ENCODE peak calls at places on chromosomes 3 and 15, in seven cellular contexts. H is psoas muscle, L is colonic mucosa, N is WERI-Rb-1, G is hepatocyte, V is GM06990, K is esophagus squamous epithelium. P is an unnamed sample.
A peak's percentile ranks its signal among the peaks of the same experiment; 100 is the strongest.

GRCh38 chr3:105791919-105792786 is 76.7 kb downstream of the CBLB start:
- DNase-seq in G (peak; percentile 32), L (peak; percentile 27), K (peak; percentile 10), N (no peak), V (no peak), H (peak; percentile 83), P (peak; percentile 98)

GRCh38 chr15:84772467-84772866 is 24.1 kb downstream of the ZNF592 start:
- DNase-seq in K (no peak), N (no peak), H (no peak), V (no peak), L (no peak), G (no peak), P (no peak)

GRCh38 chr3:46981932-46982471 is 2.5 kb downstream of the NBEAL2 start:
- DNase-seq in L (peak; percentile 73), N (no peak), H (peak; percentile 53), G (peak; percentile 62), V (no peak), K (no peak), P (no peak)

GRCh38 chr3:128726691-128727031 is 678 bp downstream of the RAB7A start:
- DNase-seq in N (no peak), K (peak; percentile 21), L (peak; percentile 80), H (peak; percentile 72), G (peak; percentile 87), V (peak; percentile 47), P (no peak)

GRCh38 chr15:67101981-67102929 is 36.9 kb downstream of the SMAD3 start:
- DNase-seq in L (no peak), G (no peak), V (peak; percentile 80), N (no peak), K (no peak), H (no peak), P (no peak)

GRCh38 chr3:65493371-65493882 is 545.3 kb downstream of the MAGI1 start:
- DNase-seq in N (no peak), V (no peak), G (no peak), K (no peak), H (no peak), L (no peak), P (no peak)

GRCh38 chr3:64971584-64971983 is 283.8 kb upstream of the ADAMTS9 start:
- DNase-seq in V (no peak), K (no peak), H (no peak), L (no peak), G (no peak), N (no peak), P (no peak)

GRCh38 chr3:21551019-21551418 is 200.0 kb downstream of the ZNF385D start:
- DNase-seq in V (no peak), H (no peak), G (peak; percentile 14), K (no peak), L (no peak), N (no peak), P (no peak)

GRCh38 chr15:74788716-74789151 is 6.9 kb downstream of the CSK start:
- DNase-seq in H (no peak), V (peak; percentile 89), G (no peak), K (no peak), L (no peak), N (no peak), P (no peak)
- H3K4me3 ChIP-seq in H (no peak overlapping the region), V (peak overlapping the region; percentile 98), G (no peak overlapping the region), K (peak overlapping the region; percentile 31), L (peak overlapping the region; percentile 20), N (no peak overlapping the region), P (no peak overlapping the region)

DNA sequence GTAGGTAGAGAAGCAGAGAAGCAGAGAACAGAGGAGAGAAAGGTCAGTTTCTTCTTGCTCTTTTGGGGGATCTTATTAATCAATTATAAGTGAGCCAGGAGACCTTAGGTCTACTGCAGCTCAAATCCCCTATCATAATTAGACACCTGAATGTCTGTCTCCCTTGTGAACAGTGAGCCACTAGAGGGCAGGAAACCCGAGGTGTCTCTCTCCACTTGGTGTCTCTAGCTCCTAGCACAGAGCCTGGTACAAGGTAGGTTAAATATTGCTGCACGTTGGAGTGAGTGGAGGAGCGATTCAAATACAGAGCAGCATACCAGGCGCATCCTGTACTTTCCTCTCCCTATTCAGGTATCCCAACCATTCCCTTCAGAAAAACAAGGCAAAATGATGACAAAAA is 2.0 kb upstream of the ST8SIA2 start:
- DNase-seq in K (no peak), N (peak; percentile 71), G (peak; percentile 53), L (no peak), V (no peak), H (no peak), P (no peak)
- H3K27me3 ChIP-seq in K (peaks cover 31% of the 10 kb centered on the region), N (peaks cover 5% of the 10 kb centered on the region), G (peaks cover 89% of the 10 kb centered on the region), L (peaks cover 56% of the 10 kb centered on the region), V (peaks cover 8% of the 10 kb centered on the region), H (no peaks in the 10 kb centered on the region), P (no peaks in the 10 kb centered on the region)

GRCh38 chr3:171347017-171347979 is 112.9 kb downstream of the TNIK start:
- DNase-seq in K (no peak), V (peak; percentile 75), N (no peak), L (no peak), H (no peak), G (peak; percentile 22), P (no peak)
- H3K4me3 ChIP-seq in K (no peak overlapping the region), V (peak overlapping the region; percentile 20), N (no peak overlapping the region), L (no peak overlapping the region), H (no peak overlapping the region), G (no peak overlapping the region), P (no peak overlapping the region)

GRCh38 chr3:158108596-158108995 is 1.3 kb upstream of the RSRC1 start:
- DNase-seq in H (no peak), V (no peak), K (no peak), G (no peak), N (no peak), L (no peak), P (no peak)
- H3K27me3 ChIP-seq in H (peaks cover 13% of the 10 kb centered on the region), V (no peaks in the 10 kb centered on the region), K (peaks cover 43% of the 10 kb centered on the region), G (peaks cover 54% of the 10 kb centered on the region), N (no peaks in the 10 kb centered on the region), L (peaks cover 50% of the 10 kb centered on the region), P (peaks cover 19% of the 10 kb centered on the region)

GRCh38 chr3:61559108-61559731 is 2.2 kb upstream of the PTPRG start:
- DNase-seq in H (no peak), N (no peak), L (no peak), G (peak; percentile 16), V (no peak), K (no peak), P (no peak)
- H3K4me3 ChIP-seq in H (peak overlapping the region; percentile 96), N (no peak overlapping the region), L (no peak overlapping the region), G (no peak overlapping the region), V (no peak overlapping the region), K (no peak overlapping the region), P (no peak overlapping the region)

DNA sequence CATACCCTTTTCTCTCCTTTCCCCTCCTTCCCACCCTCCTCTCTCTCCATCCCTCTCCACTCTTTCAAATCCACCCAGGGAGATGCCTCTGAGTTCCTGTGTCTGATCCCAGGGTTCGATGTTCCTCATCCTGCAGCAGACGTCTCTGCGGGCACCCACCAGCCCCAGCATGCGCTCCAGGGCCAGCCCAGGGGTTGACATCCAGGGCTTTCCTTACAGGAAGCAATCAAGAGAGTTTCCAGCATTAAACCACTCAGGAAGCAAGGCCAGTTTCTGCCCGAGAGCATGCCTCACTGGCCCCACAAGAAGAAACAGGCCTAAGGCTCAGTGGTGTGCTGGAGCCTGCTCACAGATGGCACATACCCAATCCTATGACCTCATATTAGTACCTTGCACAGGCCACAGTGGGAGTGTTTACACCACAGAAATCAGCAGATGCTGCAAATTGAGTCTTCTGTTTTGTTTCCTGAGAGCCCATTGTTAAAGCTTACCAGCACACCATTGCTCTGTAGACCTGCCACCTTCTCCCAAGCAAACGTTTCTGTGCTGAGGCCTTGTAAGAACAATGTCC is 13.2 kb downstream of the SLC6A1 start:
- DNase-seq in V (no peak), N (no peak), L (no peak), G (no peak), K (no peak), H (no peak), P (no peak)
- H3K27me3 ChIP-seq in V (no peaks in the 10 kb centered on the region), N (no peaks in the 10 kb centered on the region), L (no peaks in the 10 kb centered on the region), G (peaks cover 15% of the 10 kb centered on the region), K (no peaks in the 10 kb centered on the region), H (no peaks in the 10 kb centered on the region), P (no peaks in the 10 kb centered on the region)

GRCh38 chr3:180322829-180323228 is 279.1 kb upstream of the TTC14 start:
- DNase-seq in L (no peak), V (no peak), G (no peak), N (no peak), H (no peak), K (no peak), P (no peak)

GRCh38 chr3:180329187-180329586 is 272.8 kb upstream of the TTC14 start:
- DNase-seq in N (no peak), K (no peak), L (no peak), G (no peak), H (no peak), V (peak; percentile 38), P (no peak)

GRCh38 chr3:180324791-180325190 is 277.2 kb upstream of the TTC14 start:
- DNase-seq in L (no peak), G (no peak), N (no peak), V (no peak), K (no peak), H (no peak), P (no peak)

GRCh38 chr3:180325958-180326357 is 276.0 kb upstream of the TTC14 start:
- DNase-seq in N (no peak), H (no peak), G (no peak), K (no peak), V (no peak), L (no peak), P (no peak)

DNA sequence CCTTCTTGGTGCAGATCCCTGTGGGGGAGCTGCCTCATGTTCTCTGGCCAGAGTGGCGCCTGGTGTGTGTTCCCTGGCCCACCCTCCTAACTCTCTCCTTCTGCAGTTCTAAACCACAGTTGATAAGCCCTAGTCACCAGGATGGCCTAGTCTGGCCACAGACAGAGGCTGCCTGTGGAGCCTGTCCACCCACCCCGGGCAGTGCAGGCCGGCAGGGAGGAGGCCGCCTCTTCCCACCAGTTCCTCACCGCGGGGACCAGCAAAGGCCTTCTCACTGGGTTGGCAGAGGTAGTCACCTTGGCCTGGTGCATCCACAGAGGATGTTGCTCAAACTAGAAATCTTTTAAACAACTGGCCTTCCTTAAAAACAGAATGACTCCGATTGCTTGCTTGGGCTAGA is 276.4 kb upstream of the TTC14 start:
- DNase-seq in H (no peak), V (no peak), K (no peak), L (no peak), N (no peak), G (no peak), P (no peak)
- H3K4me3 ChIP-seq in H (no peak overlapping the region), V (no peak overlapping the region), K (no peak overlapping the region), L (no peak overlapping the region), N (no peak overlapping the region), G (no peak overlapping the region), P (no peak overlapping the region)

P was measured in vagina.